ENCODE peak calls at places on chromosome 11, in four cellular contexts. One of them, this sample, is unnamed.

GRCh38 chr11:288328-289144 is at the start of gene PGGHG:
- DNase-seq in GM12878: no peak
- DNase-seq in SK-N-SH: peak; percentile 95
- DNase-seq in HCT116: no peak
- DNase-seq in this sample: peak; percentile 88

GRCh38 chr11:6413791-6414231 is 5.1 kb downstream of the APBB1 start:
- DNase-seq in HCT116: no peak
- DNase-seq in SK-N-SH: no peak
- DNase-seq in GM12878: no peak
- DNase-seq in this sample: no peak

GRCh38 chr11:60657880-60658279 is 41.5 kb upstream of the MS4A8 start:
- DNase-seq in GM12878: no peak
- DNase-seq in SK-N-SH: no peak
- DNase-seq in HCT116: no peak
- DNase-seq in this sample: no peak

GRCh38 chr11:64607381-64608259 is 16.6 kb downstream of the SLC22A12 start:
- DNase-seq in GM12878: no peak
- DNase-seq in HCT116: no peak
- DNase-seq in SK-N-SH: no peak
- DNase-seq in this sample: peak; percentile 84

GRCh38 chr11:56783448-56784041 is 35.0 kb upstream of the OR9G4 start:
- DNase-seq in GM12878: no peak
- DNase-seq in HCT116: peak; percentile 52
- DNase-seq in SK-N-SH: peak; percentile 12
- DNase-seq in this sample: peak; percentile 81

GRCh38 chr11:46582588-46582987 is 11.2 kb downstream of the AMBRA1 start:
- DNase-seq in HCT116: no peak
- DNase-seq in SK-N-SH: no peak
- DNase-seq in GM12878: no peak
- DNase-seq in this sample: no peak

GRCh38 chr11:57249384-57250319 is 12.6 kb upstream of the APLNR start:
- DNase-seq in SK-N-SH: no peak
- DNase-seq in GM12878: no peak
- DNase-seq in HCT116: peak; percentile 27
- DNase-seq in this sample: peak; percentile 34

GRCh38 chr11:102810943-102811528 is 13.1 kb upstream of the MMP1 start:
- DNase-seq in SK-N-SH: peak; percentile 10
- DNase-seq in GM12878: no peak
- DNase-seq in HCT116: no peak
- DNase-seq in this sample: peak; percentile 54

GRCh38 chr11:88414385-88414861 is 76.9 kb upstream of the CTSC start:
- DNase-seq in SK-N-SH: peak; percentile 4
- DNase-seq in HCT116: no peak
- DNase-seq in GM12878: no peak
- DNase-seq in this sample: no peak

GRCh38 chr11:17542249-17542648 is 2.0 kb downstream of the USH1C start:
- DNase-seq in HCT116: no peak
- DNase-seq in GM12878: no peak
- DNase-seq in SK-N-SH: no peak
- DNase-seq in this sample: no peak

GRCh38 chr11:1756024-1756561 is 5.7 kb upstream of the IFITM10 start:
- DNase-seq in SK-N-SH: no peak
- DNase-seq in HCT116: no peak
- DNase-seq in GM12878: no peak
- DNase-seq in this sample: peak; percentile 94

GRCh38 chr11:58490827-58491226 is 17.1 kb downstream of the OR5B21 start:
- DNase-seq in SK-N-SH: no peak
- DNase-seq in HCT116: no peak
- DNase-seq in GM12878: no peak
- DNase-seq in this sample: no peak

GRCh38 chr11:125069008-125069407 is 5.9 kb downstream of the SLC37A2 start:
- DNase-seq in GM12878: no peak
- DNase-seq in HCT116: no peak
- DNase-seq in SK-N-SH: no peak
- DNase-seq in this sample: no peak

GRCh38 chr11:23336961-23337360 is 476.7 kb upstream of the CCDC179 start:
- DNase-seq in GM12878: no peak
- DNase-seq in SK-N-SH: no peak
- DNase-seq in HCT116: no peak
- DNase-seq in this sample: no peak

GRCh38 chr11:117857734-117858369 is 18.6 kb downstream of the FXYD6 start:
- DNase-seq in HCT116: no peak
- DNase-seq in SK-N-SH: no peak
- DNase-seq in GM12878: no peak
- DNase-seq in this sample: no peak

GRCh38 chr11:2890466-2891241 is 5.1 kb upstream of the CDKN1C start:
- DNase-seq in GM12878: no peak
- DNase-seq in HCT116: no peak
- DNase-seq in SK-N-SH: no peak
- DNase-seq in this sample: no peak

GRCh38 chr11:126546191-126546590 is 190.7 kb downstream of the ST3GAL4 start:
- DNase-seq in HCT116: no peak
- DNase-seq in SK-N-SH: no peak
- DNase-seq in GM12878: no peak
- DNase-seq in this sample: peak; percentile 39

GRCh38 chr11:4065601-4066377 is 28.8 kb upstream of the RRM1 start:
- DNase-seq in HCT116: no peak
- DNase-seq in SK-N-SH: no peak
- DNase-seq in GM12878: no peak
- DNase-seq in this sample: no peak

GRCh38 chr11:116072133-116072532 is 567.9 kb upstream of the CADM1 start:
- DNase-seq in GM12878: no peak
- DNase-seq in SK-N-SH: no peak
- DNase-seq in HCT116: no peak
- DNase-seq in this sample: no peak

GRCh38 chr11:123233978-123234340 is 38.9 kb upstream of the CLMP start:
- DNase-seq in SK-N-SH: no peak
- DNase-seq in GM12878: no peak
- DNase-seq in HCT116: no peak
- DNase-seq in this sample: no peak

GRCh38 chr11:3907590-3907989 is 52.1 kb downstream of the STIM1 start:
- DNase-seq in GM12878: no peak
- DNase-seq in SK-N-SH: no peak
- DNase-seq in HCT116: no peak
- DNase-seq in this sample: peak; percentile 18

GRCh38 chr11:113593698-113594308 is 112.3 kb downstream of the TMPRSS5 start:
- DNase-seq in GM12878: peak; percentile 25
- DNase-seq in HCT116: no peak
- DNase-seq in SK-N-SH: no peak
- DNase-seq in this sample: no peak

GRCh38 chr11:125429807-125430678 is 66.0 kb downstream of the FEZ1 start:
- DNase-seq in HCT116: no peak
- DNase-seq in GM12878: no peak
- DNase-seq in SK-N-SH: no peak
- DNase-seq in this sample: no peak

GRCh38 chr11:65899356-65900124 is 648 bp downstream of the FOSL1 start:
- DNase-seq in SK-N-SH: peak; percentile 71
- DNase-seq in GM12878: no peak
- DNase-seq in HCT116: no peak
- DNase-seq in this sample: no peak

GRCh38 chr11:6604081-6604626 is 580 bp downstream of the ILK start:
- DNase-seq in HCT116: no peak
- DNase-seq in SK-N-SH: peak; percentile 73
- DNase-seq in GM12878: no peak
- DNase-seq in this sample: no peak

GRCh38 chr11:121512468-121513465 is 60.0 kb upstream of the SORL1-AS1 start:
- DNase-seq in GM12878: no peak
- DNase-seq in HCT116: no peak
- DNase-seq in SK-N-SH: no peak
- DNase-seq in this sample: no peak

GRCh38 chr11:121510438-121510837 is 57.7 kb upstream of the SORL1-AS1 start:
- DNase-seq in SK-N-SH: no peak
- DNase-seq in GM12878: no peak
- DNase-seq in HCT116: no peak
- DNase-seq in this sample: no peak

GRCh38 chr11:121503056-121503455 is 50.3 kb upstream of the SORL1-AS1 start:
- DNase-seq in HCT116: no peak
- DNase-seq in GM12878: no peak
- DNase-seq in SK-N-SH: no peak
- DNase-seq in this sample: no peak

GRCh38 chr11:121513807-121514206 is 61.0 kb upstream of the SORL1-AS1 start:
- DNase-seq in HCT116: no peak
- DNase-seq in SK-N-SH: no peak
- DNase-seq in GM12878: no peak
- DNase-seq in this sample: no peak

DNA sequence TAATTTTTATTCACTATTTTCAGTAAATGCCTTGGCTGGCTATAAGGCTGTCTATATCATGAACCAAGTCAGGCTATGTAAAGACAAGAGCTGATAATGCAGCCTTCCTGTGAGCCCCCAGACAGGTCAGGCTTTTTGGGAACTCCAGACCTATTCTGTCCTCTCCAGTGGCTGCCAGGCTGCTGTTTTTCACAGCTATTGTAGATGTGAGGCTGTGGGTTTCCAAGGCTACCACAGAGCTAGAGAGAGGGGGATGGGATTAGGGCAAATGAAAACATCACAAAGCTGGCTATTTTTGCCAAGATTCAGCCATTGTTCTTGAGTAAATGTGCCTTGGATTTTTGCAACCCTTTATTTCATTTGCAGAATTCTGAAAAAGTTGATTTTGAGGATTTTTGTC is 55.7 kb upstream of the SORL1-AS1 start:
- DNase-seq in SK-N-SH: no peak
- DNase-seq in HCT116: no peak
- DNase-seq in GM12878: no peak
- DNase-seq in this sample: no peak
- TF ChIP-seq JUND in SK-N-SH: no peak
- TF ChIP-seq JUND in HCT116: no peak
- TF ChIP-seq JUND in GM12878: no peak
- TF ChIP-seq JUND in this sample: no peak

GRCh38 chr11:130872961-130873360 is 43.3 kb downstream of the SNX19 start:
- DNase-seq in GM12878: no peak
- DNase-seq in HCT116: no peak
- DNase-seq in SK-N-SH: no peak
- DNase-seq in this sample: no peak
- TF ChIP-seq JUND in GM12878: no peak
- TF ChIP-seq JUND in HCT116: no peak
- TF ChIP-seq JUND in SK-N-SH: no peak
- TF ChIP-seq JUND in this sample: no peak

GRCh38 chr11:74084796-74085541 is 76.1 kb upstream of the UCP3 start:
- DNase-seq in GM12878: no peak
- DNase-seq in HCT116: no peak
- DNase-seq in SK-N-SH: no peak
- DNase-seq in this sample: no peak
- TF ChIP-seq JUND in GM12878: no peak
- TF ChIP-seq JUND in HCT116: no peak
- TF ChIP-seq JUND in SK-N-SH: peak; percentile 50
- TF ChIP-seq JUND in this sample: no peak

DNA sequence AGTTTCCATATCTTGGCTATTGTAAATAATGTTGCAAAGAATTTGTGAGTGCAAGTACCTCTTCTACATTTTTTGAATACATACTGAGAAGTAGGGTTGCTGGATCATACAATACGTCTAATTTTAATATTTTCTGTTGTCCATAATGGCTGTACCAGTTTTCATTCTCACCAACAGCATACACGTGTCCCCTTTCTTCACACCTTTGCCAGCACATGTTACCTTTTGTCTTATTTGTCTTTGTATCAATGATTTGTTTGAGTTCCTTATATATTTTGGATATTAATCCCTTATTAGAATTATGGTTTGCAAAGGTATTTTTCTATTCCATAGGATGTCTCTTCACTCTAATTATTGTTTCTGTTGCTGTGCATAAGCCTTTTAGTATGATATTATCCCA is 904.3 kb downstream of the METTL15 start:
- DNase-seq in SK-N-SH: no peak
- DNase-seq in GM12878: no peak
- DNase-seq in HCT116: no peak
- DNase-seq in this sample: no peak
- TF ChIP-seq JUND in SK-N-SH: no peak
- TF ChIP-seq JUND in GM12878: no peak
- TF ChIP-seq JUND in HCT116: no peak
- TF ChIP-seq JUND in this sample: no peak